ENCODE peak calls at places on chromosomes 2 and 18, in four cellular contexts. R is choroid plexus epithelial cell, Q is IMR-90, F is nucleus accumbens. X is an unnamed sample.
A peak's percentile ranks its signal among the peaks of the same experiment; 100 is the strongest.

GRCh38 chr2:17792515-17792914 is 23.7 kb upstream of the MSGN1 start:
- DNase-seq in R (no peak), Q (no peak), F (no peak), X (no peak)

GRCh38 chr2:188039307-188039706 is 252.4 kb upstream of the GULP1 start:
- DNase-seq in R (no peak), Q (no peak), F (no peak), X (no peak)

GRCh38 chr2:160910681-160911080 is 249.5 kb upstream of the TANK start:
- DNase-seq in R (peak; percentile 89), Q (peak; percentile 66), F (no peak), X (no peak)

GRCh38 chr18:13868501-13869271 is 44.7 kb downstream of the MC5R start:
- DNase-seq in R (no peak), Q (no peak), F (no peak), X (no peak)

GRCh38 chr2:170930132-170931109 is 1.4 kb downstream of the GORASP2 start:
- DNase-seq in R (peak; percentile 50), Q (peak; percentile 17), F (peak; percentile 1), X (peak; percentile 59)

GRCh38 chr2:159283529-159283928 is 3.0 kb downstream of the WDSUB1 start:
- DNase-seq in R (no peak), Q (no peak), F (no peak), X (no peak)

GRCh38 chr2:112985090-112985489 is 7.3 kb downstream of the IL36G start:
- DNase-seq in R (no peak), Q (no peak), F (no peak), X (no peak)

GRCh38 chr18:74040459-74041332 is 106.9 kb downstream of the FBXO15 start:
- DNase-seq in R (peak; percentile 52), Q (peak; percentile 11), F (no peak), X (peak; percentile 4)

GRCh38 chr2:99607454-99607853 is 117.6 kb upstream of the REV1 start:
- DNase-seq in R (no peak), Q (no peak), F (no peak), X (no peak)

GRCh38 chr2:160061533-160062282 is 707 bp downstream of the PLA2R1 start:
- DNase-seq in R (no peak), Q (no peak), F (no peak), X (no peak)

GRCh38 chr2:196206804-196207203 is 35.4 kb upstream of the STK17B start:
- DNase-seq in R (peak; percentile 26), Q (no peak), F (no peak), X (no peak)

GRCh38 chr2:108594132-108594981 is 60.1 kb downstream of the LIMS1 start:
- DNase-seq in R (peak; percentile 91), Q (peak; percentile 93), F (no peak), X (peak; percentile 62)